ENCODE peak calls at places on chromosomes 12 and 14, in six cellular contexts. One of them, this sample, is unnamed.

GRCh38 chr12:66129934-66130266 is 650 bp downstream of the LLPH start:
- DNase-seq in PC-9: no peak
- DNase-seq in heart right ventricle: no peak
- DNase-seq in pancreas: no peak
- DNase-seq in progenitor cell of endocrine pancreas: no peak
- DNase-seq in Peyer's patch: no peak
- DNase-seq in this sample: no peak

GRCh38 chr14:55274760-55275159 is 3.5 kb downstream of the FBXO34 start:
- DNase-seq in PC-9: peak
- DNase-seq in heart right ventricle: no peak
- DNase-seq in pancreas: no peak
- DNase-seq in progenitor cell of endocrine pancreas: no peak
- DNase-seq in Peyer's patch: no peak
- DNase-seq in this sample: no peak

GRCh38 chr14:22737052-22737451 is 29.4 kb upstream of the OXA1L start:
- DNase-seq in PC-9: no peak
- DNase-seq in heart right ventricle: no peak
- DNase-seq in pancreas: no peak
- DNase-seq in progenitor cell of endocrine pancreas: no peak
- DNase-seq in Peyer's patch: no peak
- DNase-seq in this sample: no peak

GRCh38 chr14:92610849-92611271 is 97.3 kb downstream of the RIN3 start:
- DNase-seq in PC-9: no peak
- DNase-seq in heart right ventricle: no peak
- DNase-seq in pancreas: no peak
- DNase-seq in progenitor cell of endocrine pancreas: no peak
- DNase-seq in Peyer's patch: peak
- DNase-seq in this sample: no peak

GRCh38 chr12:57146092-57146491 is 1.3 kb downstream of the LRP1-AS start:
- DNase-seq in PC-9: no peak
- DNase-seq in heart right ventricle: no peak
- DNase-seq in pancreas: no peak
- DNase-seq in progenitor cell of endocrine pancreas: no peak
- DNase-seq in Peyer's patch: no peak
- DNase-seq in this sample: no peak

GRCh38 chr14:25868521-25869314 is 729.1 kb downstream of the NOVA1 start:
- DNase-seq in PC-9: no peak
- DNase-seq in heart right ventricle: no peak
- DNase-seq in pancreas: no peak
- DNase-seq in progenitor cell of endocrine pancreas: no peak
- DNase-seq in Peyer's patch: no peak
- DNase-seq in this sample: no peak

GRCh38 chr14:58805057-58805456 is 167.3 kb downstream of the DACT1 start:
- DNase-seq in PC-9: no peak
- DNase-seq in heart right ventricle: no peak
- DNase-seq in pancreas: no peak
- DNase-seq in progenitor cell of endocrine pancreas: no peak
- DNase-seq in Peyer's patch: no peak
- DNase-seq in this sample: no peak

GRCh38 chr12:17016116-17016864 is 410.3 kb upstream of the LMO3 start:
- DNase-seq in PC-9: no peak
- DNase-seq in heart right ventricle: no peak
- DNase-seq in pancreas: no peak
- DNase-seq in progenitor cell of endocrine pancreas: no peak
- DNase-seq in Peyer's patch: no peak
- DNase-seq in this sample: no peak

GRCh38 chr12:3647504-3647903 is 105.4 kb downstream of the CRACR2A start:
- DNase-seq in PC-9: no peak
- DNase-seq in heart right ventricle: no peak
- DNase-seq in pancreas: no peak
- DNase-seq in progenitor cell of endocrine pancreas: no peak
- DNase-seq in Peyer's patch: no peak
- DNase-seq in this sample: no peak

GRCh38 chr14:65832431-65833253 is 420.1 kb downstream of the FUT8 start:
- DNase-seq in PC-9: no peak
- DNase-seq in heart right ventricle: no peak
- DNase-seq in pancreas: no peak
- DNase-seq in progenitor cell of endocrine pancreas: no peak
- DNase-seq in Peyer's patch: no peak
- DNase-seq in this sample: no peak

GRCh38 chr14:93527076-93527692 is 96.4 kb downstream of the UNC79 start:
- DNase-seq in PC-9: no peak
- DNase-seq in heart right ventricle: no peak
- DNase-seq in pancreas: no peak
- DNase-seq in progenitor cell of endocrine pancreas: no peak
- DNase-seq in Peyer's patch: no peak
- DNase-seq in this sample: no peak

GRCh38 chr14:34098045-34098984 is 147.4 kb upstream of the EGLN3 start:
- DNase-seq in PC-9: peak
- DNase-seq in heart right ventricle: peak
- DNase-seq in pancreas: peak
- DNase-seq in progenitor cell of endocrine pancreas: no peak
- DNase-seq in Peyer's patch: no peak
- DNase-seq in this sample: no peak

GRCh38 chr14:22416193-22416592 is 172.8 kb downstream of the DAD1 start:
- DNase-seq in PC-9: no peak
- DNase-seq in heart right ventricle: no peak
- DNase-seq in pancreas: no peak
- DNase-seq in progenitor cell of endocrine pancreas: no peak
- DNase-seq in Peyer's patch: no peak
- DNase-seq in this sample: no peak

GRCh38 chr12:112096667-112097066 is 11.9 kb downstream of the NAA25 start:
- DNase-seq in PC-9: peak
- DNase-seq in heart right ventricle: no peak
- DNase-seq in pancreas: no peak
- DNase-seq in progenitor cell of endocrine pancreas: no peak
- DNase-seq in Peyer's patch: no peak
- DNase-seq in this sample: no peak

GRCh38 chr12:32502693-32503510 is 103.5 kb downstream of the FGD4 start:
- DNase-seq in PC-9: no peak
- DNase-seq in heart right ventricle: no peak
- DNase-seq in pancreas: no peak
- DNase-seq in progenitor cell of endocrine pancreas: no peak
- DNase-seq in Peyer's patch: no peak
- DNase-seq in this sample: no peak

GRCh38 chr14:65006251-65006721 is 19.6 kb downstream of the FNTB start:
- DNase-seq in PC-9: peak
- DNase-seq in heart right ventricle: no peak
- DNase-seq in pancreas: no peak
- DNase-seq in progenitor cell of endocrine pancreas: no peak
- DNase-seq in Peyer's patch: no peak
- DNase-seq in this sample: no peak

GRCh38 chr14:105528859-105529505 is 2.6 kb downstream of the TMEM121 start:
- DNase-seq in PC-9: no peak
- DNase-seq in heart right ventricle: no peak
- DNase-seq in pancreas: no peak
- DNase-seq in progenitor cell of endocrine pancreas: no peak
- DNase-seq in Peyer's patch: no peak
- DNase-seq in this sample: no peak

GRCh38 chr12:120739031-120739762 is 13.6 kb downstream of the ACADS start:
- DNase-seq in PC-9: no peak
- DNase-seq in heart right ventricle: no peak
- DNase-seq in pancreas: no peak
- DNase-seq in progenitor cell of endocrine pancreas: no peak
- DNase-seq in Peyer's patch: no peak
- DNase-seq in this sample: no peak

GRCh38 chr12:120736404-120737331 is 11.0 kb downstream of the ACADS start:
- DNase-seq in PC-9: no peak
- DNase-seq in heart right ventricle: no peak
- DNase-seq in pancreas: no peak
- DNase-seq in progenitor cell of endocrine pancreas: no peak
- DNase-seq in Peyer's patch: peak
- DNase-seq in this sample: no peak

GRCh38 chr12:120739821-120740613 is 14.4 kb downstream of the ACADS start:
- DNase-seq in PC-9: no peak
- DNase-seq in heart right ventricle: no peak
- DNase-seq in pancreas: no peak
- DNase-seq in progenitor cell of endocrine pancreas: no peak
- DNase-seq in Peyer's patch: no peak
- DNase-seq in this sample: no peak

GRCh38 chr12:120738252-120739030 is 12.8 kb downstream of the ACADS start:
- DNase-seq in PC-9: no peak
- DNase-seq in heart right ventricle: no peak
- DNase-seq in pancreas: no peak
- DNase-seq in progenitor cell of endocrine pancreas: no peak
- DNase-seq in Peyer's patch: no peak
- DNase-seq in this sample: no peak

DNA sequence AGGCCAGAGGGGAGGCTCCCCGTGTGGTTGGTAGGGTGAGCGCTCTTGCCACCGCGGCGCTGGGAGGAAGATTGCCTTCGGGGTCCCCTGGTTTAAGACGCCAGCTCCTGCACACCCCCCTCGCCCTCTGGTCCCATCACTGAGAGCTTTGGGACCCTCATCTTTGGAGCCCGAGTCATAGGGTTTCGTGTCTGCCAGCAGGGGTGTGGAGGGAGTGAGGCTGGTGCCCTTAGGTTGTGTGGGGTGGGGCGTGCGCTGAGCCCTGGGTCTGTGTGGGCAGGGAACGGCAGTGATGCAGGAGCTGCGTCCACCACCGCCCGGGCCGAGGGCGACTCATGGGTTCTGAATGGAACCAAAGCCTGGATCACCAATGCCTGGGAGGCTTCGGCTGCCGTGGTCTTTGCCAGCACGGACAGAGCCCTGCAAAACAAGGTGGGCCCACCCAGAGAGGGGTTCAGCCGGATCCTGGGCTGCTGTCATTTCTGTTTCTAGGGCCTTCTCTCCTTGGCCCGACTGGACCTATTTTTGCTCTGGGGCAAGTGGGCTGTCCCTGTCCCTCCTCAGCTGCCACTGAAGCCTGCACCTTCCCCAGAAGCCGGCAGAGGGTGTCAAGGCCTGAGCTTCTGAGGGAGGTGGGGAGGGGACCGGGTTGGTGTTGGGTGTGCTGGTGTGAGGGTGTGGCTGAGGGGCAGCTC is 12.1 kb downstream of the ACADS start:
- DNase-seq in PC-9: no peak
- DNase-seq in heart right ventricle: no peak
- DNase-seq in pancreas: no peak
- DNase-seq in progenitor cell of endocrine pancreas: no peak
- DNase-seq in Peyer's patch: peak
- DNase-seq in this sample: no peak
- TF ChIP-seq CTCF in PC-9: no peak
- TF ChIP-seq CTCF in heart right ventricle: no peak
- TF ChIP-seq CTCF in pancreas: no peak
- TF ChIP-seq CTCF in progenitor cell of endocrine pancreas: peak
- TF ChIP-seq CTCF in Peyer's patch: no peak
- TF ChIP-seq CTCF in this sample: no peak

GRCh38 chr12:2332947-2333346 is 280.2 kb downstream of the CACNA1C start:
- DNase-seq in PC-9: no peak
- DNase-seq in heart right ventricle: peak
- DNase-seq in pancreas: no peak
- DNase-seq in progenitor cell of endocrine pancreas: no peak
- DNase-seq in Peyer's patch: no peak
- DNase-seq in this sample: no peak
- TF ChIP-seq CTCF in PC-9: no peak
- TF ChIP-seq CTCF in heart right ventricle: no peak
- TF ChIP-seq CTCF in pancreas: no peak
- TF ChIP-seq CTCF in progenitor cell of endocrine pancreas: no peak
- TF ChIP-seq CTCF in Peyer's patch: no peak
- TF ChIP-seq CTCF in this sample: no peak

DNA sequence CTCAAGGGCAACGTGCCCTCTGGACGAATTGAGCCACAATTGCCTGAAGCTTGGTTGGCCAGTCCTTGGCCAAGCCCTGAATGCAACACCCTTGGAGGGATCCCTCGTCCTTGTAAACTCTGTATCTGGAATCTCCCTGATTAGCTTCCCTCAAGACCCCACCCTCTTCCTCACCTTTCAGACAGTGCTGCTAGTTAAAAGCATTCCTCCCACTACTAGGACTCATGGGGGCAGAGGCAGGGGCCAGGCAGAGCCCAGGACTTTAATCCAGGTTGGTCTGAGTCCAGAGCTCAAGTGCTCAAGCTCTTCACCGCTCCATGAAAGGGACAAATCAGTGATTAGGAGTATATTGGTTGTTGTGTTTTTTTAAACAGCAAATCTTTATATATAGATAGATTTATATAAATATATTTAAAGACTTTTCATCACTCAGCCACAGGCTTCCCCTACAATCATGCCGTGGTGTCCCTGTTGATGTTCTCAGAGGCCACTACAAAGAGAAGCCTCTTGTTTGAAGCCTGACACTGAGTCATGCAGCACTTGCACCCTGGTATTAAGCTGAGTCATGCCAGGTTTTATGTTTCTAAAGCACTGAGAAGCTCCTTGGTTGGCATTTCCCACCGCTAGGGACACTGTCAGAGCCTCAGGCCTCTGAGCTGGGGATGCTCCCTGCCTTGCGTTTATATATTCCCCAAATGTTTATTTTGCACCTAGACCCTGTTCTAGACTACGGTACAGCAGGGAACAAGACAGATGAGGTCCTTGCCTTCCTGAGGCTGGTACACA is 53.8 kb upstream of the GSC start:
- DNase-seq in PC-9: no peak
- DNase-seq in heart right ventricle: no peak
- DNase-seq in pancreas: no peak
- DNase-seq in progenitor cell of endocrine pancreas: no peak
- DNase-seq in Peyer's patch: no peak
- DNase-seq in this sample: no peak
- TF ChIP-seq CTCF in PC-9: no peak
- TF ChIP-seq CTCF in heart right ventricle: no peak
- TF ChIP-seq CTCF in pancreas: no peak
- TF ChIP-seq CTCF in progenitor cell of endocrine pancreas: no peak
- TF ChIP-seq CTCF in Peyer's patch: no peak
- TF ChIP-seq CTCF in this sample: no peak

GRCh38 chr14:75147423-75148071 is 20.7 kb upstream of the NEK9 start:
- DNase-seq in PC-9: no peak
- DNase-seq in heart right ventricle: peak
- DNase-seq in pancreas: peak
- DNase-seq in progenitor cell of endocrine pancreas: peak
- DNase-seq in Peyer's patch: no peak
- DNase-seq in this sample: no peak
- TF ChIP-seq CTCF in PC-9: no peak
- TF ChIP-seq CTCF in heart right ventricle: peak
- TF ChIP-seq CTCF in pancreas: no peak
- TF ChIP-seq CTCF in progenitor cell of endocrine pancreas: peak
- TF ChIP-seq CTCF in Peyer's patch: no peak
- TF ChIP-seq CTCF in this sample: no peak